ENCODE peak calls at places on chromosome 4, in ten cellular contexts. J is activated gamma-delta T cell treated with anti-CD3 and anti-CD28 coated beads, Interleukin-2, amount 50 U/mL, for 16 hours; I is ecto neural progenitor cell; N is stimulated activated CD8-positive, alpha-beta memory T cell treated with anti-CD3 and anti-CD28 coated beads, Interleukin-7, amount 100 ng/mL, for 4 hours; O is memory B cell; U is Calu3; F is iPS-NIHi11; Z is mesenchymal stem cell; T is GM12865; Y is cerebellum. W is an unnamed sample.

GRCh38 chr4:74638689-74639088 is 155.6 kb downstream of the BTC start:
- DNase-seq in J (no peak), I (no peak), N (no peak), O (no peak), U (no peak), F (no peak), Z (no peak), T (no peak), Y (no peak), W (no peak)

GRCh38 chr4:27327421-27328181 is 467.0 kb downstream of the STIM2 start:
- DNase-seq in J (no peak), I (no peak), N (no peak), O (no peak), U (no peak), F (no peak), Z (no peak), T (peak; percentile 19), Y (no peak), W (no peak)

GRCh38 chr4:25552580-25553271 is 102.9 kb upstream of the SLC34A2 start:
- DNase-seq in J (no peak), I (no peak), N (no peak), O (no peak), U (peak; percentile 60), F (peak; percentile 40), Z (no peak), T (no peak), Y (peak; percentile 66), W (no peak)

GRCh38 chr4:133186210-133186609 is 37.1 kb downstream of the PCDH10 start:
- DNase-seq in J (no peak), I (no peak), N (no peak), O (no peak), U (no peak), F (no peak), Z (no peak), T (no peak), Y (no peak), W (no peak)

GRCh38 chr4:34323549-34324325 is 1920.6 kb downstream of the ARAP2 start:
- DNase-seq in J (no peak), I (no peak), N (no peak), O (no peak), U (no peak), F (no peak), Z (peak; percentile 29), T (no peak), Y (no peak), W (peak; percentile 63)

GRCh38 chr4:72909461-72909860 is 160.1 kb downstream of the COX18 start:
- DNase-seq in J (no peak), I (no peak), N (no peak), O (no peak), U (peak; percentile 4), F (peak; percentile 58), Z (no peak), T (no peak), Y (no peak), W (peak; percentile 46)

GRCh38 chr4:83438719-83439118 is 16.9 kb downstream of the HELQ start:
- DNase-seq in J (no peak), I (no peak), N (no peak), O (no peak), U (no peak), F (no peak), Z (no peak), T (no peak), Y (no peak), W (no peak)

GRCh38 chr4:155676430-155676825 is 9.8 kb downstream of the GUCY1A1 start:
- DNase-seq in J (no peak), I (no peak), N (no peak), O (no peak), U (no peak), F (no peak), Z (peak; percentile 60), T (no peak), Y (no peak), W (no peak)

GRCh38 chr4:98890698-98891097 is 38.2 kb downstream of the EIF4E start:
- DNase-seq in J (no peak), I (no peak), N (no peak), O (no peak), U (no peak), F (no peak), Z (no peak), T (no peak), Y (no peak), W (peak; percentile 48)

GRCh38 chr4:152961752-152962117 is 25.6 kb downstream of the FHDC1 start:
- DNase-seq in J (no peak), I (no peak), N (no peak), O (no peak), U (no peak), F (no peak), Z (no peak), T (no peak), Y (no peak), W (peak; percentile 71)

GRCh38 chr4:164514765-164515164 is 239.2 kb upstream of the SMIM31 start:
- DNase-seq in J (no peak), I (no peak), N (no peak), O (no peak), U (no peak), F (no peak), Z (no peak), T (no peak), Y (no peak), W (no peak)

GRCh38 chr4:150130953-150131352 is 52.7 kb downstream of the DCLK2 start:
- DNase-seq in J (no peak), I (no peak), N (no peak), O (no peak), U (no peak), F (no peak), Z (no peak), T (no peak), Y (no peak), W (peak; percentile 51)

GRCh38 chr4:77538144-77538543 is 67.5 kb upstream of the CXCL13 start:
- DNase-seq in J (no peak), I (no peak), N (no peak), O (no peak), U (peak; percentile 2), F (no peak), Z (peak; percentile 57), T (no peak), Y (no peak), W (peak; percentile 59)

GRCh38 chr4:81165853-81166430 is 49.1 kb downstream of the PRKG2 start:
- DNase-seq in J (no peak), I (no peak), N (no peak), O (no peak), U (no peak), F (no peak), Z (no peak), T (no peak), Y (no peak), W (peak; percentile 42)

GRCh38 chr4:6727081-6727942 is 11.3 kb downstream of the BLOC1S4 start:
- DNase-seq in J (no peak), I (peak; percentile 83), N (no peak), O (no peak), U (no peak), F (peak; percentile 51), Z (peak; percentile 54), T (no peak), Y (peak; percentile 52), W (peak; percentile 59)

GRCh38 chr4:75547647-75548387 is 8.0 kb upstream of the ODAPH start:
- DNase-seq in J (no peak), I (no peak), N (no peak), O (no peak), U (peak; percentile 37), F (no peak), Z (peak; percentile 13), T (no peak), Y (no peak), W (peak; percentile 66)

GRCh38 chr4:100872811-100873210 is 355.0 kb upstream of the EMCN start:
- DNase-seq in J (no peak), I (no peak), N (no peak), O (no peak), U (no peak), F (no peak), Z (peak; percentile 69), T (no peak), Y (no peak), W (peak; percentile 30)

GRCh38 chr4:168643796-168644159 is 146.9 kb downstream of the PALLD start:
- DNase-seq in J (no peak), I (no peak), N (no peak), O (no peak), U (no peak), F (no peak), Z (no peak), T (no peak), Y (no peak), W (no peak)

GRCh38 chr4:71235321-71236206 is 103.3 kb upstream of the SLC4A4 start:
- DNase-seq in J (no peak), I (no peak), N (no peak), O (no peak), U (no peak), F (no peak), Z (no peak), T (no peak), Y (peak; percentile 52), W (no peak)

GRCh38 chr4:42396361-42397255 is 680 bp upstream of the SHISA3 start:
- DNase-seq in J (no peak), I (no peak), N (no peak), O (no peak), U (no peak), F (no peak), Z (peak; percentile 22), T (peak; percentile 63), Y (no peak), W (no peak)

GRCh38 chr4:51845736-51846135 is 2.8 kb downstream of the DCUN1D4 start:
- DNase-seq in J (no peak), I (no peak), N (no peak), O (no peak), U (no peak), F (no peak), Z (no peak), T (no peak), Y (no peak), W (no peak)

GRCh38 chr4:158739600-158739999 is 16.4 kb upstream of the PPID start:
- DNase-seq in J (no peak), I (no peak), N (no peak), O (no peak), U (no peak), F (peak; percentile 26), Z (no peak), T (no peak), Y (no peak), W (no peak)

GRCh38 chr4:15003891-15004700 is 1.8 kb downstream of the CPEB2 start:
- DNase-seq in J (peak; percentile 31), I (peak; percentile 74), N (peak; percentile 50), O (peak; percentile 41), U (peak; percentile 17), F (peak; percentile 29), Z (peak; percentile 18), T (peak; percentile 63), Y (peak; percentile 28), W (no peak)

GRCh38 chr4:168555437-168555836 is 58.6 kb downstream of the PALLD start:
- DNase-seq in J (no peak), I (no peak), N (no peak), O (no peak), U (no peak), F (no peak), Z (no peak), T (no peak), Y (no peak), W (no peak)

GRCh38 chr4:65943076-65943475 is 272.8 kb upstream of the EPHA5 start:
- DNase-seq in J (no peak), I (no peak), N (no peak), O (no peak), U (no peak), F (peak; percentile 54), Z (peak; percentile 71), T (no peak), Y (no peak), W (peak; percentile 86)

GRCh38 chr4:151799417-151800030 is 38.7 kb upstream of the GATB start:
- DNase-seq in J (no peak), I (no peak), N (no peak), O (no peak), U (no peak), F (no peak), Z (no peak), T (peak; percentile 6), Y (no peak), W (no peak)

GRCh38 chr4:88041626-88042025 is 34.2 kb downstream of the PKD2 start:
- DNase-seq in J (no peak), I (no peak), N (no peak), O (no peak), U (no peak), F (no peak), Z (no peak), T (no peak), Y (no peak), W (no peak)

GRCh38 chr4:167544391-167544790 is 310.1 kb upstream of the SPOCK3 start:
- DNase-seq in J (no peak), I (no peak), N (no peak), O (no peak), U (no peak), F (no peak), Z (no peak), T (no peak), Y (no peak), W (no peak)